ENCODE peak calls at places on chromosomes 5 and 9, in five cellular contexts. G is T-helper 9 cell; K is stimulated activated CD8-positive, alpha-beta memory T cell treated with anti-CD3 and anti-CD28 coated beads, Interleukin-15, amount 100 ng/mL, for 1 hour; I is IMR-90; W is AG10803. Z is an unnamed sample.

GRCh38 chr5:97455996-97456395 is 272.9 kb upstream of the RIOK2 start:
- DNase-seq in I (no peak), K (no peak), W (no peak), G (no peak), Z (no peak)

GRCh38 chr5:81422671-81423070 is 28.7 kb upstream of the ACOT12 start:
- DNase-seq in W (peak), G (no peak), I (peak), K (no peak), Z (no peak)

GRCh38 chr5:2207966-2208544 is 325.3 kb upstream of the IRX4 start:
- DNase-seq in G (no peak), K (no peak), I (no peak), W (peak), Z (no peak)

GRCh38 chr9:99326112-99326916 is 104.2 kb downstream of the SEC61B start:
- DNase-seq in W (no peak), K (no peak), G (no peak), I (peak), Z (no peak)

GRCh38 chr5:157618366-157618765 is 33.9 kb downstream of the SOX30 start:
- DNase-seq in W (no peak), G (no peak), I (no peak), K (no peak), Z (no peak)

GRCh38 chr5:175235251-175235963 is 208.6 kb downstream of the DRD1 start:
- DNase-seq in W (peak), I (peak), G (no peak), K (no peak), Z (no peak)

GRCh38 chr5:83476470-83476817 is 4.9 kb downstream of the VCAN start:
- DNase-seq in I (no peak), W (no peak), K (no peak), G (no peak), Z (no peak)

GRCh38 chr9:76107487-76107886 is 217.0 kb downstream of the PCSK5 start:
- DNase-seq in K (no peak), I (no peak), W (peak), G (no peak), Z (no peak)

GRCh38 chr5:159294921-159295320 is 31.8 kb downstream of the UBLCP1 start:
- DNase-seq in K (no peak), G (no peak), W (no peak), I (no peak), Z (no peak)

GRCh38 chr5:176676361-176676824 is 29.1 kb downstream of the TSPAN17 start:
- DNase-seq in W (peak), K (no peak), I (peak), G (no peak), Z (no peak)

GRCh38 chr5:39256472-39256871 is 37.1 kb upstream of the FYB1 start:
- DNase-seq in W (peak), I (peak), G (no peak), K (no peak), Z (peak)

GRCh38 chr9:91896513-91897121 is 53.4 kb downstream of the ROR2 start:
- DNase-seq in G (no peak), W (peak), K (no peak), I (peak), Z (no peak)

GRCh38 chr5:1325191-1325741 is 19.6 kb downstream of the CLPTM1L start:
- DNase-seq in I (no peak), K (no peak), G (no peak), W (no peak), Z (no peak)

GRCh38 chr5:173746050-173746449 is 129.6 kb upstream of the BOD1 start:
- DNase-seq in K (no peak), W (no peak), G (no peak), I (peak), Z (no peak)

GRCh38 chr5:90783460-90784333 is 225.1 kb downstream of the ADGRV1 start:
- DNase-seq in K (peak), W (peak), I (peak), G (peak), Z (peak)

Z was measured in activated T-helper 1 cell treated with anti-CD3 and anti-CD28 coated beads, Interleukin-12 subunit alpha, Interleukin-12 subunit beta, Interleukin-2, Interleukin-4 antibody, amounts not matched to agents 30 ng/mL and 10 ng/mL and 1 ng/mL, durations not matched to agents 14 hours and 24 hours and 36 hours.